ENCODE peak calls at places on chromosome 6, in seven cellular contexts. One of them, this sample, is unnamed. For H3K4me1, the result is how much of the 10 kb centered on the place peaks cover.

GRCh38 chr6:2204272-2204671 is 41.1 kb downstream of the GMDS start:
- DNase-seq in SK-N-SH: no peak
- DNase-seq in H1: no peak
- DNase-seq in HepG2: no peak
- DNase-seq in HCT116: no peak
- DNase-seq in K562: no peak
- DNase-seq in GM12878: no peak
- DNase-seq in this sample: no peak

GRCh38 chr6:159068904-159069578 is 24.2 kb upstream of the TAGAP start:
- DNase-seq in SK-N-SH: no peak
- DNase-seq in H1: no peak
- DNase-seq in HepG2: no peak
- DNase-seq in HCT116: no peak
- DNase-seq in K562: no peak
- DNase-seq in GM12878: no peak
- DNase-seq in this sample: no peak

GRCh38 chr6:56517155-56517745 is 125.4 kb downstream of the DST start:
- DNase-seq in SK-N-SH: no peak
- DNase-seq in H1: no peak
- DNase-seq in HepG2: no peak
- DNase-seq in HCT116: no peak
- DNase-seq in K562: no peak
- DNase-seq in GM12878: no peak
- DNase-seq in this sample: no peak

GRCh38 chr6:42451595-42452170 is at the start of gene TRERF1:
- DNase-seq in SK-N-SH: peak
- DNase-seq in H1: no peak
- DNase-seq in HepG2: no peak
- DNase-seq in HCT116: peak
- DNase-seq in K562: peak
- DNase-seq in GM12878: no peak
- DNase-seq in this sample: peak

GRCh38 chr6:134774244-134774643 is 175.7 kb downstream of the ALDH8A1 start:
- DNase-seq in SK-N-SH: no peak
- DNase-seq in H1: no peak
- DNase-seq in HepG2: no peak
- DNase-seq in HCT116: no peak
- DNase-seq in K562: no peak
- DNase-seq in GM12878: no peak
- DNase-seq in this sample: no peak

GRCh38 chr6:13413906-13414555 is 73.4 kb downstream of the GFOD1 start:
- DNase-seq in SK-N-SH: peak
- DNase-seq in H1: no peak
- DNase-seq in HepG2: no peak
- DNase-seq in HCT116: no peak
- DNase-seq in K562: no peak
- DNase-seq in GM12878: no peak
- DNase-seq in this sample: no peak

GRCh38 chr6:152750694-152751093 is at the start of gene VIP:
- DNase-seq in SK-N-SH: no peak
- DNase-seq in H1: peak
- DNase-seq in HepG2: peak
- DNase-seq in HCT116: no peak
- DNase-seq in K562: no peak
- DNase-seq in GM12878: no peak
- DNase-seq in this sample: peak

GRCh38 chr6:164097557-164098398 is 683.3 kb downstream of the QKI start:
- DNase-seq in SK-N-SH: no peak
- DNase-seq in H1: no peak
- DNase-seq in HepG2: no peak
- DNase-seq in HCT116: no peak
- DNase-seq in K562: no peak
- DNase-seq in GM12878: no peak
- DNase-seq in this sample: no peak

GRCh38 chr6:125588268-125588667 is 161.2 kb upstream of the HEY2 start:
- DNase-seq in SK-N-SH: no peak
- DNase-seq in H1: no peak
- DNase-seq in HepG2: no peak
- DNase-seq in HCT116: no peak
- DNase-seq in K562: no peak
- DNase-seq in GM12878: no peak
- DNase-seq in this sample: no peak

GRCh38 chr6:53112404-53112803 is 36.2 kb downstream of the GCM1 start:
- DNase-seq in SK-N-SH: no peak
- DNase-seq in H1: no peak
- DNase-seq in HepG2: peak
- DNase-seq in HCT116: no peak
- DNase-seq in K562: no peak
- DNase-seq in GM12878: no peak
- DNase-seq in this sample: no peak

GRCh38 chr6:166446567-166447065 is 63.9 kb upstream of the MPC1 start:
- DNase-seq in SK-N-SH: no peak
- DNase-seq in H1: no peak
- DNase-seq in HepG2: no peak
- DNase-seq in HCT116: no peak
- DNase-seq in K562: no peak
- DNase-seq in GM12878: no peak
- DNase-seq in this sample: no peak

GRCh38 chr6:109230444-109230843 is 135.1 kb downstream of the CEP57L1 start:
- DNase-seq in SK-N-SH: no peak
- DNase-seq in H1: no peak
- DNase-seq in HepG2: no peak
- DNase-seq in HCT116: no peak
- DNase-seq in K562: no peak
- DNase-seq in GM12878: no peak
- DNase-seq in this sample: no peak

GRCh38 chr6:84074988-84075781 is 41.6 kb downstream of the MRAP2 start:
- DNase-seq in SK-N-SH: no peak
- DNase-seq in H1: no peak
- DNase-seq in HepG2: no peak
- DNase-seq in HCT116: peak
- DNase-seq in K562: peak
- DNase-seq in GM12878: no peak
- DNase-seq in this sample: no peak

GRCh38 chr6:169073311-169073710 is 180.3 kb downstream of the THBS2 start:
- DNase-seq in SK-N-SH: no peak
- DNase-seq in H1: no peak
- DNase-seq in HepG2: no peak
- DNase-seq in HCT116: no peak
- DNase-seq in K562: no peak
- DNase-seq in GM12878: no peak
- DNase-seq in this sample: no peak

GRCh38 chr6:3766219-3766618 is 14.7 kb upstream of the PXDC1 start:
- DNase-seq in SK-N-SH: peak
- DNase-seq in H1: no peak
- DNase-seq in HepG2: no peak
- DNase-seq in HCT116: no peak
- DNase-seq in K562: no peak
- DNase-seq in GM12878: no peak
- DNase-seq in this sample: no peak

GRCh38 chr6:168333471-168333870 is 13.9 kb upstream of the DACT2 start:
- DNase-seq in SK-N-SH: no peak
- DNase-seq in H1: no peak
- DNase-seq in HepG2: no peak
- DNase-seq in HCT116: no peak
- DNase-seq in K562: peak
- DNase-seq in GM12878: no peak
- DNase-seq in this sample: no peak

GRCh38 chr6:7996538-7997225 is 67.5 kb downstream of the BLOC1S5 start:
- DNase-seq in SK-N-SH: peak
- DNase-seq in H1: no peak
- DNase-seq in HepG2: peak
- DNase-seq in HCT116: no peak
- DNase-seq in K562: no peak
- DNase-seq in GM12878: no peak
- DNase-seq in this sample: no peak

GRCh38 chr6:100880149-100880900 is 804 bp downstream of the ASCC3 start:
- DNase-seq in SK-N-SH: peak
- DNase-seq in H1: no peak
- DNase-seq in HepG2: peak
- DNase-seq in HCT116: no peak
- DNase-seq in K562: no peak
- DNase-seq in GM12878: no peak
- DNase-seq in this sample: no peak

GRCh38 chr6:32944265-32944664 is 3.4 kb upstream of the HLA-DMB start:
- DNase-seq in SK-N-SH: no peak
- DNase-seq in H1: no peak
- DNase-seq in HepG2: no peak
- DNase-seq in HCT116: no peak
- DNase-seq in K562: no peak
- DNase-seq in GM12878: peak
- DNase-seq in this sample: no peak

GRCh38 chr6:75024796-75025195 is 181.1 kb downstream of the COL12A1 start:
- DNase-seq in SK-N-SH: no peak
- DNase-seq in H1: no peak
- DNase-seq in HepG2: no peak
- DNase-seq in HCT116: no peak
- DNase-seq in K562: no peak
- DNase-seq in GM12878: no peak
- DNase-seq in this sample: no peak

GRCh38 chr6:7809346-7809745 is 83.4 kb downstream of the BMP6 start:
- DNase-seq in SK-N-SH: no peak
- DNase-seq in H1: no peak
- DNase-seq in HepG2: no peak
- DNase-seq in HCT116: no peak
- DNase-seq in K562: no peak
- DNase-seq in GM12878: no peak
- DNase-seq in this sample: no peak

GRCh38 chr6:97032950-97033349 is 108.4 kb downstream of the KLHL32 start:
- DNase-seq in SK-N-SH: no peak
- DNase-seq in H1: no peak
- DNase-seq in HepG2: no peak
- DNase-seq in HCT116: no peak
- DNase-seq in K562: no peak
- DNase-seq in GM12878: no peak
- DNase-seq in this sample: no peak

GRCh38 chr6:145669627-145670034 is 65.7 kb downstream of the EPM2A start:
- DNase-seq in SK-N-SH: no peak
- DNase-seq in H1: no peak
- DNase-seq in HepG2: no peak
- DNase-seq in HCT116: no peak
- DNase-seq in K562: no peak
- DNase-seq in GM12878: no peak
- DNase-seq in this sample: no peak

GRCh38 chr6:125377621-125378020 is 75.9 kb upstream of the HDDC2 start:
- DNase-seq in SK-N-SH: peak
- DNase-seq in H1: no peak
- DNase-seq in HepG2: no peak
- DNase-seq in HCT116: no peak
- DNase-seq in K562: no peak
- DNase-seq in GM12878: no peak
- DNase-seq in this sample: no peak

GRCh38 chr6:158028876-158029275 is 47.2 kb downstream of the SYNJ2 start:
- DNase-seq in SK-N-SH: no peak
- DNase-seq in H1: no peak
- DNase-seq in HepG2: no peak
- DNase-seq in HCT116: no peak
- DNase-seq in K562: no peak
- DNase-seq in GM12878: no peak
- DNase-seq in this sample: no peak
- TF ChIP-seq YY1 in SK-N-SH: no peak
- TF ChIP-seq YY1 in H1: no peak
- TF ChIP-seq YY1 in HepG2: no peak
- TF ChIP-seq YY1 in HCT116: no peak
- TF ChIP-seq YY1 in K562: no peak
- TF ChIP-seq YY1 in GM12878: no peak
- TF ChIP-seq YY1 in this sample: no peak

DNA sequence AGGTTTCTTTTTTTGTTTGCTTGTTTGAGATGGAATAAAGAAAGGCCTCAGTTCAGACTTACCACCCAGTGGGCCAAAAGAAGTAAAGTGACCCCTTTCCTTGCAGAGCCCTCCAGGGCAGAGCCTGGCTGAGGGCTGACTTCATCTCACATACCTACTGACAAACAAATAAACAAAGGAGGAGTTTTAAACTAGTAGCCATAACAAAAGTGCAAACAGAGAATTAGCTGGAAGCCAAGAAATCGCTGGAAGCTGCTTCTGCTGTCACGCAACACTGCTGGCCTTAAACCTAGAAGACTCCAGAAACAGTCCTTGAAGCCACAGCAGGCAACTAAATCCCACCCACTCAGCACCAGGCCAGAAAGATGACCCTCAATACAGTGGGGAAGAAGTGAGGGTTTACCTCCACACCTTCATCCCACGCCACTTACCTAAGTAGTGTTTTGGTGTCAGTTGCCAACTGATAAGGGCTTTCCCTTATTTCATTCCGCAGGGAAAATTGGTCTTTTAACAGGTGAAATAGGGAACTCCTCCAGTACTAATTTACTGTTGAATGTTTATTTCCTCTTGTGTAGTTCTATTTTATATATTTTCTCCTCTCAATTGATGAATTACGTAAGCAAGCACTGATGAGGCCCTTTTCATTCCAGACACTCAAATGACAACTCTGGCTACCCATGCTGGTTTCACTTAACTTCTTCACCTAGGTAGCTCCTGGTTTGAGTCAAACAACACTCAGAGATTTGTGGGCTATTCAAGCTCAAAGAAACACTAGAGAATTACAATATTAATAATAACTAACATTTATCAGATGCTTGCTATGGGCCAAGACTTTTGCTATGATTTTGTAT is 46.2 kb downstream of the EDN1 start:
- DNase-seq in SK-N-SH: no peak
- DNase-seq in H1: no peak
- DNase-seq in HepG2: no peak
- DNase-seq in HCT116: no peak
- DNase-seq in K562: no peak
- DNase-seq in GM12878: no peak
- DNase-seq in this sample: no peak
- H3K4me1 ChIP-seq in SK-N-SH: under half
- H3K4me1 ChIP-seq in H1: under half
- H3K4me1 ChIP-seq in HepG2: half or more
- H3K4me1 ChIP-seq in HCT116: under half
- H3K4me1 ChIP-seq in K562: under half
- H3K4me1 ChIP-seq in GM12878: under half
- H3K4me1 ChIP-seq in this sample: under half

GRCh38 chr6:43667245-43668150 is 20.1 kb downstream of the MRPS18A start:
- DNase-seq in SK-N-SH: peak
- DNase-seq in H1: peak
- DNase-seq in HepG2: peak
- DNase-seq in HCT116: peak
- DNase-seq in K562: peak
- DNase-seq in GM12878: no peak
- DNase-seq in this sample: no peak
- H3K4me3 ChIP-seq in SK-N-SH: no peak
- H3K4me3 ChIP-seq in H1: peak
- H3K4me3 ChIP-seq in HepG2: peak
- H3K4me3 ChIP-seq in HCT116: no peak
- H3K4me3 ChIP-seq in K562: no peak
- H3K4me3 ChIP-seq in GM12878: no peak
- H3K4me3 ChIP-seq in this sample: no peak

DNA sequence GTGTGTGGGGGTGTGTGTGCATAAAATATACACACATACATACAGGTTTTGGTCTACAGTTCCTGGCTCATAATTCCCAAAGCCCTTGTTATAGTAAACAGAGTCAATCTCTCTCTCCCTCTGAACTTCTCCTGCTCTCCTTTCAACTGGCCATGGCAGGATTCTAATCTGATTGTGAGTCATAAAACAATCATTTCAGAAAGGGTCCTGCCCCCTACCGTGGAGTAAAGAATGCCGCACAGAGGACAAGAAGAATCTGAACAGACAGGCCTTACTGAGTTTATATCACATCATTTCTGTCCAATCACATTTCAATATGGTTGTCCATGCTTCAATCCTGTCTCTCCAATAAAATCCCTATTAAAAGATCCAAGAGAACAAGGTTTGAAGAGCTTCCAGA is 416.9 kb downstream of the FRK start:
- DNase-seq in SK-N-SH: no peak
- DNase-seq in H1: no peak
- DNase-seq in HepG2: peak
- DNase-seq in HCT116: peak
- DNase-seq in K562: no peak
- DNase-seq in GM12878: no peak
- DNase-seq in this sample: no peak
- TF ChIP-seq YY1 in SK-N-SH: no peak
- TF ChIP-seq YY1 in H1: no peak
- TF ChIP-seq YY1 in HepG2: no peak
- TF ChIP-seq YY1 in HCT116: no peak
- TF ChIP-seq YY1 in K562: no peak
- TF ChIP-seq YY1 in GM12878: no peak
- TF ChIP-seq YY1 in this sample: no peak